ENCODE peak calls at places on chromosomes 16 and 17, in four cellular contexts. Q, F, P and Z are unnamed samples.

GRCh38 chr17:78168906-78169793 is 769 bp downstream of the SYNGR2 start:
- DNase-seq in Q (peak), F (peak), P (peak), Z (no peak)

GRCh38 chr17:43608313-43608712 is 53.4 kb downstream of the MEOX1 start:
- DNase-seq in Q (peak), F (no peak), P (no peak), Z (no peak)

GRCh38 chr16:73506568-73507056 is 458.7 kb upstream of the ZFHX3 start:
- DNase-seq in Q (no peak), F (no peak), P (no peak), Z (no peak)

GRCh38 chr17:40314557-40314953 is 5.6 kb downstream of the RARA start:
- DNase-seq in Q (peak), F (peak), P (peak), Z (no peak)

GRCh38 chr16:83701494-83701893 is 106.3 kb upstream of the HSBP1 start:
- DNase-seq in Q (peak), F (peak), P (no peak), Z (peak)

GRCh38 chr16:77449208-77449607 is 14.4 kb upstream of the ADAMTS18 start:
- DNase-seq in Q (no peak), F (no peak), P (no peak), Z (no peak)

GRCh38 chr17:78343433-78344201 is 16.3 kb downstream of the SOCS3 start:
- DNase-seq in Q (no peak), F (no peak), P (peak), Z (no peak)

GRCh38 chr16:23566724-23567123 is 9.2 kb downstream of the UBFD1 start:
- DNase-seq in Q (no peak), F (no peak), P (no peak), Z (no peak)

GRCh38 chr17:49196520-49196919 is 13.9 kb downstream of the GNGT2 start:
- DNase-seq in Q (no peak), F (no peak), P (no peak), Z (no peak)

GRCh38 chr17:66541461-66542182 is 239.2 kb downstream of the PRKCA start:
- DNase-seq in Q (no peak), F (no peak), P (no peak), Z (peak)

GRCh38 chr17:83198366-83199341 is 119.2 kb downstream of the METRNL start:
- DNase-seq in Q (no peak), F (no peak), P (no peak), Z (no peak)

GRCh38 chr17:45574376-45574775 is 83.9 kb upstream of the PLEKHM1 start:
- DNase-seq in Q (peak), F (no peak), P (no peak), Z (no peak)

GRCh38 chr17:71668807-71669206 is 452.0 kb upstream of the SOX9 start:
- DNase-seq in Q (no peak), F (no peak), P (no peak), Z (no peak)

GRCh38 chr16:75225092-75225491 is 6.3 kb downstream of the CTRB1 start:
- DNase-seq in Q (peak), F (no peak), P (no peak), Z (no peak)

GRCh38 chr17:5050281-5050680 is 15.1 kb upstream of the SLC52A1 start:
- DNase-seq in Q (peak), F (no peak), P (no peak), Z (no peak)

GRCh38 chr16:54285414-54286066 is 1.0 kb downstream of the IRX3 start:
- DNase-seq in Q (no peak), F (peak), P (no peak), Z (peak)

GRCh38 chr17:40070895-40071719 is 8.3 kb downstream of the THRA start:
- DNase-seq in Q (no peak), F (no peak), P (no peak), Z (no peak)

GRCh38 chr17:70278846-70279465 is 109.6 kb downstream of the KCNJ2 start:
- DNase-seq in Q (peak), F (no peak), P (no peak), Z (no peak)

GRCh38 chr16:361872-362701 is 8.3 kb downstream of the MRPL28 start:
- DNase-seq in Q (peak), F (peak), P (peak), Z (peak)

GRCh38 chr16:79810449-79811189 is 210.1 kb upstream of the MAF start:
- DNase-seq in Q (no peak), F (no peak), P (no peak), Z (no peak)

GRCh38 chr17:40779181-40779909 is 3.0 kb downstream of the KRT27 start:
- DNase-seq in Q (no peak), F (no peak), P (no peak), Z (peak)

GRCh38 chr16:31265329-31266245 is 5.8 kb downstream of the ITGAM start:
- DNase-seq in Q (peak), F (no peak), P (peak), Z (no peak)

GRCh38 chr17:60506312-60506711 is 19.7 kb downstream of the APPBP2 start:
- DNase-seq in Q (peak), F (no peak), P (no peak), Z (no peak)

GRCh38 chr16:23339781-23340180 is 37.7 kb downstream of the SCNN1B start:
- DNase-seq in Q (no peak), F (no peak), P (no peak), Z (no peak)

GRCh38 chr16:82384017-82384416 is 214.0 kb upstream of the MPHOSPH6 start:
- DNase-seq in Q (no peak), F (no peak), P (no peak), Z (no peak)

GRCh38 chr17:62740066-62740465 is 68.0 kb downstream of the MARCHF10 start:
- DNase-seq in Q (peak), F (no peak), P (no peak), Z (no peak)

GRCh38 chr16:12425134-12425941 is 378.3 kb downstream of the CPPED1 start:
- DNase-seq in Q (no peak), F (no peak), P (no peak), Z (no peak)

GRCh38 chr17:66221343-66221742 is 7.9 kb downstream of the APOH start:
- DNase-seq in Q (no peak), F (no peak), P (no peak), Z (no peak)

DNA sequence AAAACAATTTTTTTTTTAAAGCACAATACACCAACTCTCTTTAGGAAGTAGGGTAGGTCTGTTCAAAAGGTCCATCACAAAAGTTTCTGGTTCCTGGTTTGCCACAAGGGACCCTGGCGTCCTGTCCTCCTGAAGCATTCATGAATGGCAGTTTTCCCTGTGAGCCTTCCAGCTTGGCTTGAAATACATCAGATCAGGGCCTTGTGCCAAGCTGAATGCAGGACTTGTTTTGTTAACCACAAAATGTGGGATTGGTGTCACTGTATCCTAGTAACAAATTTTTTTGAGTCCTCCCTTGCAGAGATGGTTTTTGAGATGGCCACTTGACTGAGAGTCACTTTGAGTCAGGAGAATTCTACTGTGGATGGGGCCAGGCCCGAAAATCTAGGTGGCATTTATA is 3.9 kb downstream of the GNAO1 start:
- DNase-seq in Q (no peak), F (no peak), P (no peak), Z (no peak)
- H3K4me3 ChIP-seq in Q (no peak), F (no peak), P (no peak), Z (no peak)

GRCh38 chr17:1686086-1686485 is 1.4 kb upstream of the PRPF8 start:
- DNase-seq in Q (no peak), F (no peak), P (no peak), Z (no peak)

GRCh38 chr17:1684307-1685189 is at the start of gene PRPF8:
- DNase-seq in Q (peak), F (peak), P (peak), Z (peak)

DNA sequence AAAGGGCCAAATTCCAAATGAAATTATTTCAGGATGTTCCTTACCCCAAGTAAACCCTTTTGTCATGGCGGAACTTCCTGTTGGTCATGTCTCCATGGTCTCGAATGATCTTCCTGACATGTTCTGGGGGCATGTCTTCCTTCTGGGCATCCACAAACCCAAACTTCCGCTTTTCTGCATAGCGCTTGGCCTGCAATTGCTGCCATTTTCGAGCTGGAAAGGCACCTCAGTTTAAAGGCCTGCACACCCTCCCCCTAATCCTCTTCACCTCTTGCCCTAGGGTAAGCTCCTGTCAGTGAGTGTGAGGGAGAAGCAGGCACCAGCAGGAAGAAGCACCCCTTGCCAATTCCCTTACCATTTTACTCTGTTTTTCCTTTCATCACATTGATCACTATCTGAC is 1.2 kb downstream of the PRPF8 start:
- DNase-seq in Q (no peak), F (no peak), P (no peak), Z (no peak)
- H3K4me3 ChIP-seq in Q (peak), F (peak), P (peak), Z (peak)

GRCh38 chr17:50272711-50273653 is 1.3 kb upstream of the TMEM92 start:
- DNase-seq in Q (peak), F (no peak), P (peak), Z (peak)
- H3K4me3 ChIP-seq in Q (peak), F (peak), P (peak), Z (peak)

GRCh38 chr17:19410875-19411291 is at the start of gene RNF112:
- DNase-seq in Q (peak), F (no peak), P (no peak), Z (no peak)
- H3K4me3 ChIP-seq in Q (no peak), F (peak), P (no peak), Z (no peak)

GRCh38 chr17:18039535-18040286 is 503 bp downstream of the GID4 start:
- DNase-seq in Q (no peak), F (no peak), P (no peak), Z (peak)
- H3K4me3 ChIP-seq in Q (peak), F (peak), P (peak), Z (peak)

GRCh38 chr17:79832211-79833109 is 6.8 kb downstream of the CBX4 start:
- DNase-seq in Q (no peak), F (no peak), P (no peak), Z (peak)
- H3K4me3 ChIP-seq in Q (no peak), F (peak), P (no peak), Z (peak)

DNA sequence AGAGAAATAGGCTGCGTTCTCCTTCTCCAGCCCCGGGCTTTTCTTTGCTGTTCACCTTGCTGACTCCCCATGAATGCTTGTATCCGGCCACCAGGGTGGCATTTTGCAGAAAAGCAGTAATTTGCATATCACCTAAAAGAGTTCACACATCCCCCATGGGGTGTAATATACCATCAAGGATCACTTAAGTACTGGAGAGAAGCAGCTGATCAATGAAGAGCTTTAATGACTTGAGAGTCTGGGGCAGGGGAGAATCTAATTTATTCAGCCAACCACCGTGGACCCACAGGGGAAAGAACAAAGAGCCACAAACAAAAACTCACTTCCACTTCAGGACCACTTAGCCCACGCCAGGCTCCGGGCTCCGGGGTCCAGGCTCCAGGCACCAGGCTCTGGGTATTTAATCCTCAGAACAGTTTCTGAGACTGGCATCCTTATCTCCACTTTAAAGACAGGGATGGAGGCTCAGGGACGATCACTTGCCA is 33.9 kb upstream of the SEC14L1 start:
- DNase-seq in Q (no peak), F (no peak), P (no peak), Z (no peak)
- H3K4me3 ChIP-seq in Q (no peak), F (no peak), P (no peak), Z (no peak)

GRCh38 chr17:3891626-3892094 is 1.2 kb downstream of the CAMKK1 start:
- DNase-seq in Q (peak), F (no peak), P (no peak), Z (no peak)

GRCh38 chr17:3890893-3891219 is 2.0 kb downstream of the CAMKK1 start:
- DNase-seq in Q (no peak), F (no peak), P (no peak), Z (no peak)

GRCh38 chr17:3888343-3889171 is 4.3 kb downstream of the CAMKK1 start:
- DNase-seq in Q (peak), F (peak), P (no peak), Z (no peak)

GRCh38 chr17:3889613-3890012 is 3.2 kb downstream of the CAMKK1 start:
- DNase-seq in Q (no peak), F (no peak), P (no peak), Z (no peak)

GRCh38 chr17:3890082-3890892 is 2.6 kb downstream of the CAMKK1 start:
- DNase-seq in Q (peak), F (peak), P (no peak), Z (no peak)
- H3K4me3 ChIP-seq in Q (no peak), F (no peak), P (no peak), Z (no peak)

GRCh38 chr16:50378417-50378816 is 9.6 kb upstream of the BRD7 start:
- DNase-seq in Q (no peak), F (no peak), P (no peak), Z (no peak)

GRCh38 chr16:50373345-50373701 is 4.5 kb upstream of the BRD7 start:
- DNase-seq in Q (no peak), F (no peak), P (no peak), Z (no peak)

GRCh38 chr16:50372611-50373344 is 4.0 kb upstream of the BRD7 start:
- DNase-seq in Q (peak), F (no peak), P (no peak), Z (no peak)

GRCh38 chr16:50373780-50374179 is 5.0 kb upstream of the BRD7 start:
- DNase-seq in Q (no peak), F (no peak), P (no peak), Z (no peak)

DNA sequence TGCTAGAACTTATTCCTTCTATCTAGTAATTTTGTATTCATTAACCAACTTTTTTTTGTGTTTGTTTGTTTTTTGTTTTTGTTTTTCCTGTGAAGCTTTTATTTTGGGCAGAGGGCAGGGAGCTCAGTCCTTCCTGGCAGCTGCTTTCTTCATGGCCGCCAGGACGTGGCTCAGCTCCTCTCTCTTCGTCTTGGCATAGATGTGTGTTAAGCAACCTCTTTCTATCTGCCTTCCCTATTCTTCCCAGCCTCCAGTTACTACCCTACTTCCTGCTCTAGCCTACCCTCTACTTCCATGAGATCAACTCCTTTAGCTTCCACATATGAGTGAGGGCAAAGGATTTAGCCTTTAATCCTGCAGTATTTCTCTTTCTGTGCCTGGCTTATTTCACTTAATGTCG is 8.2 kb upstream of the BRD7 start:
- DNase-seq in Q (no peak), F (no peak), P (no peak), Z (no peak)
- H3K4me3 ChIP-seq in Q (no peak), F (no peak), P (no peak), Z (no peak)